ENCODE peak calls at places on chromosome 1, in ten cellular contexts. Q is heart right ventricle, A is cardiac muscle cell, X is body of pancreas, B is PC-9, V is colonic mucosa, H is fibroblast of lung, U is breast epithelium, F is astrocyte, I is ovary. Z is an unnamed sample. For H3K9me3, the result is how much of the 10 kb centered on the place peaks cover.

GRCh38 chr1:17475729-17476128 is 36.3 kb upstream of the RCC2 start:
- DNase-seq in Q (peak), A (peak), X (no peak), B (peak), V (no peak), H (peak), U (no peak), F (peak), I (no peak), Z (no peak)

GRCh38 chr1:23838401-23838866 is 13.2 kb upstream of the HMGCL start:
- DNase-seq in Q (peak), A (peak), X (peak), B (no peak), V (peak), H (peak), U (peak), F (peak), I (peak), Z (peak)

GRCh38 chr1:151705739-151706463 is 10.7 kb downstream of the CELF3 start:
- DNase-seq in Q (no peak), A (no peak), X (no peak), B (no peak), V (peak), H (no peak), U (no peak), F (no peak), I (no peak), Z (peak)

GRCh38 chr1:43688594-43689000 is 18.7 kb upstream of the ST3GAL3 start:
- DNase-seq in Q (no peak), A (peak), X (no peak), B (no peak), V (no peak), H (peak), U (no peak), F (peak), I (no peak), Z (no peak)

GRCh38 chr1:82000221-82000620 is 199.5 kb downstream of the ADGRL2 start:
- DNase-seq in Q (no peak), A (no peak), X (no peak), B (no peak), V (no peak), H (no peak), U (no peak), F (no peak), I (no peak), Z (no peak)

GRCh38 chr1:222347627-222348026 is 200.3 kb downstream of the HHIPL2 start:
- DNase-seq in Q (no peak), A (no peak), X (no peak), B (no peak), V (no peak), H (no peak), U (no peak), F (no peak), I (no peak), Z (no peak)

GRCh38 chr1:8671313-8671917 is 146.0 kb downstream of the RERE start:
- DNase-seq in Q (peak), A (peak), X (peak), B (no peak), V (peak), H (peak), U (no peak), F (peak), I (no peak), Z (no peak)

GRCh38 chr1:204962742-204963632 is 80.0 kb upstream of the CNTN2 start:
- DNase-seq in Q (no peak), A (no peak), X (no peak), B (no peak), V (no peak), H (no peak), U (no peak), F (no peak), I (no peak), Z (no peak)

GRCh38 chr1:183590225-183591191 is at the start of gene NCF2:
- DNase-seq in Q (no peak), A (no peak), X (no peak), B (peak), V (no peak), H (no peak), U (no peak), F (no peak), I (no peak), Z (peak)

GRCh38 chr1:183586897-183587296 is 3.4 kb downstream of the NCF2 start:
- DNase-seq in Q (no peak), A (no peak), X (no peak), B (peak), V (no peak), H (no peak), U (no peak), F (no peak), I (no peak), Z (no peak)

GRCh38 chr1:183588827-183589226 is 1.4 kb downstream of the NCF2 start:
- DNase-seq in Q (no peak), A (no peak), X (no peak), B (peak), V (peak), H (no peak), U (no peak), F (no peak), I (no peak), Z (peak)

GRCh38 chr1:183589836-183590224 is 429 bp downstream of the NCF2 start:
- DNase-seq in Q (no peak), A (no peak), X (no peak), B (peak), V (no peak), H (no peak), U (no peak), F (no peak), I (no peak), Z (no peak)

GRCh38 chr1:183589384-183589783 is 875 bp downstream of the NCF2 start:
- DNase-seq in Q (no peak), A (no peak), X (no peak), B (peak), V (no peak), H (no peak), U (no peak), F (no peak), I (no peak), Z (no peak)
- H3K27ac ChIP-seq in Q (no peak), A (no peak), X (peak), B (peak), V (peak), H (no peak), U (no peak), F (no peak), I (no peak), Z (peak)

GRCh38 chr1:158638905-158639304 is 33.8 kb downstream of the OR10Z1 start:
- DNase-seq in Q (no peak), A (no peak), X (no peak), B (no peak), V (no peak), H (no peak), U (no peak), F (no peak), I (no peak), Z (no peak)
- H3K9me3 ChIP-seq in Q (under half), A (under half), X (under half), B (under half), V (under half), H (under half), U (under half), F (under half), I (under half), Z (under half)

GRCh38 chr1:207259391-207259790 is 62.1 kb upstream of the CD55 start:
- DNase-seq in Q (peak), A (peak), X (no peak), B (no peak), V (no peak), H (peak), U (no peak), F (peak), I (no peak), Z (peak)
- TF ChIP-seq CTCF in Q (peak), A (peak), X (no peak), B (peak), V (peak), H (peak), U (peak), F (peak), I (no peak), Z (peak)

GRCh38 chr1:10398734-10399486 is at the start of gene PGD:
- DNase-seq in Q (peak), A (peak), X (peak), B (peak), V (peak), H (peak), U (peak), F (peak), I (peak), Z (peak)
- H3K27ac ChIP-seq in Q (peak), A (peak), X (peak), B (peak), V (peak), H (peak), U (peak), F (peak), I (peak), Z (peak)

GRCh38 chr1:171433451-171433850 is 51.9 kb upstream of the PRRC2C start:
- DNase-seq in Q (no peak), A (peak), X (no peak), B (no peak), V (no peak), H (peak), U (no peak), F (peak), I (no peak), Z (no peak)
- H3K9me3 ChIP-seq in Q (under half), A (under half), X (under half), B (under half), V (under half), H (under half), U (under half), F (under half), I (under half), Z (under half)

GRCh38 chr1:155227261-155228095 is 19.0 kb downstream of the MTX1 start:
- DNase-seq in Q (peak), A (peak), X (peak), B (peak), V (peak), H (peak), U (peak), F (peak), I (peak), Z (peak)
- TF ChIP-seq CTCF in Q (no peak), A (no peak), X (no peak), B (no peak), V (no peak), H (no peak), U (no peak), F (no peak), I (no peak), Z (no peak)

Z was measured in transverse colon.